ENCODE peak calls at places on chromosomes 2 and 18, in six cellular contexts. One of them, this sample, is unnamed.
A peak's percentile ranks its signal among the peaks of the same experiment; 100 is the strongest.

GRCh38 chr2:237701859-237702370 is 74.5 kb downstream of the LRRFIP1 start:
- DNase-seq in NCI-H1417: no peak
- DNase-seq in A549: no peak
- DNase-seq in RWPE1: no peak
- DNase-seq in HEK293T: no peak
- DNase-seq in astrocyte of the spinal cord: no peak
- DNase-seq in this sample: no peak

GRCh38 chr2:43513216-43513615 is 82.6 kb downstream of the THADA start:
- DNase-seq in RWPE1: no peak
- DNase-seq in HEK293T: no peak
- DNase-seq in astrocyte of the spinal cord: no peak
- DNase-seq in A549: no peak
- DNase-seq in NCI-H1417: no peak
- DNase-seq in this sample: no peak

GRCh38 chr2:232927793-232928563 is 57.9 kb downstream of the SNORC start:
- DNase-seq in NCI-H1417: peak; percentile 63
- DNase-seq in RWPE1: no peak
- DNase-seq in astrocyte of the spinal cord: no peak
- DNase-seq in A549: no peak
- DNase-seq in HEK293T: peak; percentile 60
- DNase-seq in this sample: no peak

GRCh38 chr2:191322838-191323506 is 77.8 kb downstream of the MYO1B start:
- DNase-seq in astrocyte of the spinal cord: no peak
- DNase-seq in HEK293T: no peak
- DNase-seq in RWPE1: no peak
- DNase-seq in NCI-H1417: no peak
- DNase-seq in A549: no peak
- DNase-seq in this sample: no peak

GRCh38 chr18:50128506-50129271 is 66.3 kb downstream of the MYO5B start:
- DNase-seq in HEK293T: no peak
- DNase-seq in astrocyte of the spinal cord: no peak
- DNase-seq in NCI-H1417: peak; percentile 76
- DNase-seq in A549: no peak
- DNase-seq in RWPE1: no peak
- DNase-seq in this sample: no peak

GRCh38 chr2:102114851-102115497 is 27.6 kb upstream of the IL1R1 start:
- DNase-seq in A549: no peak
- DNase-seq in RWPE1: no peak
- DNase-seq in HEK293T: no peak
- DNase-seq in NCI-H1417: no peak
- DNase-seq in astrocyte of the spinal cord: no peak
- DNase-seq in this sample: no peak

GRCh38 chr2:5041501-5041900 is 650.7 kb upstream of the SOX11 start:
- DNase-seq in A549: no peak
- DNase-seq in NCI-H1417: no peak
- DNase-seq in RWPE1: no peak
- DNase-seq in HEK293T: no peak
- DNase-seq in astrocyte of the spinal cord: no peak
- DNase-seq in this sample: no peak

GRCh38 chr2:234873828-234874173 is 78.0 kb upstream of the SH3BP4 start:
- DNase-seq in RWPE1: no peak
- DNase-seq in NCI-H1417: no peak
- DNase-seq in HEK293T: no peak
- DNase-seq in A549: peak; percentile 33
- DNase-seq in astrocyte of the spinal cord: peak; percentile 61
- DNase-seq in this sample: no peak

GRCh38 chr2:152585830-152586484 is 131.3 kb downstream of the PRPF40A start:
- DNase-seq in A549: peak; percentile 19
- DNase-seq in astrocyte of the spinal cord: peak; percentile 95
- DNase-seq in NCI-H1417: no peak
- DNase-seq in HEK293T: no peak
- DNase-seq in RWPE1: no peak
- DNase-seq in this sample: no peak

GRCh38 chr2:26706616-26707473 is 14.3 kb downstream of the KCNK3 start:
- DNase-seq in A549: no peak
- DNase-seq in HEK293T: no peak
- DNase-seq in astrocyte of the spinal cord: no peak
- DNase-seq in NCI-H1417: no peak
- DNase-seq in RWPE1: no peak
- DNase-seq in this sample: no peak

GRCh38 chr2:188527701-188528100 is 236.0 kb downstream of the GULP1 start:
- DNase-seq in RWPE1: no peak
- DNase-seq in NCI-H1417: no peak
- DNase-seq in HEK293T: no peak
- DNase-seq in A549: no peak
- DNase-seq in astrocyte of the spinal cord: no peak
- DNase-seq in this sample: no peak

GRCh38 chr2:219687266-219687665 is 59.8 kb downstream of the SLC4A3 start:
- DNase-seq in NCI-H1417: no peak
- DNase-seq in RWPE1: no peak
- DNase-seq in astrocyte of the spinal cord: peak; percentile 75
- DNase-seq in HEK293T: no peak
- DNase-seq in A549: no peak
- DNase-seq in this sample: no peak

GRCh38 chr2:66721776-66722175 is 286.9 kb downstream of the MEIS1 start:
- DNase-seq in RWPE1: no peak
- DNase-seq in A549: no peak
- DNase-seq in HEK293T: no peak
- DNase-seq in astrocyte of the spinal cord: no peak
- DNase-seq in NCI-H1417: no peak
- DNase-seq in this sample: no peak

GRCh38 chr2:55917713-55918390 is 5.7 kb downstream of the EFEMP1 start:
- DNase-seq in NCI-H1417: no peak
- DNase-seq in A549: no peak
- DNase-seq in HEK293T: no peak
- DNase-seq in RWPE1: no peak
- DNase-seq in astrocyte of the spinal cord: no peak
- DNase-seq in this sample: no peak

GRCh38 chr2:106694960-106695470 is 191.0 kb downstream of the ST6GAL2 start:
- DNase-seq in astrocyte of the spinal cord: no peak
- DNase-seq in RWPE1: no peak
- DNase-seq in A549: no peak
- DNase-seq in HEK293T: no peak
- DNase-seq in NCI-H1417: peak; percentile 1
- DNase-seq in this sample: no peak

GRCh38 chr2:11955314-11955713 is 208.9 kb downstream of the LPIN1 start:
- DNase-seq in RWPE1: no peak
- DNase-seq in HEK293T: no peak
- DNase-seq in astrocyte of the spinal cord: no peak
- DNase-seq in A549: no peak
- DNase-seq in NCI-H1417: no peak
- DNase-seq in this sample: no peak

GRCh38 chr18:45753251-45753650 is 29.3 kb downstream of the SLC14A1 start:
- DNase-seq in RWPE1: no peak
- DNase-seq in astrocyte of the spinal cord: no peak
- DNase-seq in A549: no peak
- DNase-seq in HEK293T: no peak
- DNase-seq in NCI-H1417: no peak
- DNase-seq in this sample: no peak

GRCh38 chr18:49858309-49859005 is 45.1 kb upstream of the ACAA2 start:
- DNase-seq in NCI-H1417: peak; percentile 81
- DNase-seq in RWPE1: peak; percentile 52
- DNase-seq in astrocyte of the spinal cord: peak; percentile 80
- DNase-seq in A549: peak; percentile 75
- DNase-seq in HEK293T: peak; percentile 68
- DNase-seq in this sample: no peak

GRCh38 chr18:70354080-70354479 is 65.2 kb downstream of the SOCS6 start:
- DNase-seq in RWPE1: no peak
- DNase-seq in NCI-H1417: no peak
- DNase-seq in astrocyte of the spinal cord: no peak
- DNase-seq in HEK293T: no peak
- DNase-seq in A549: no peak
- DNase-seq in this sample: no peak

GRCh38 chr2:134718095-134718955 is 475 bp downstream of the TMEM163 start:
- DNase-seq in A549: no peak
- DNase-seq in astrocyte of the spinal cord: no peak
- DNase-seq in NCI-H1417: peak; percentile 77
- DNase-seq in HEK293T: peak; percentile 50
- DNase-seq in RWPE1: no peak
- DNase-seq in this sample: no peak

GRCh38 chr2:24400207-24400907 is 40.0 kb upstream of the ITSN2 start:
- DNase-seq in NCI-H1417: no peak
- DNase-seq in HEK293T: no peak
- DNase-seq in astrocyte of the spinal cord: no peak
- DNase-seq in RWPE1: no peak
- DNase-seq in A549: no peak
- DNase-seq in this sample: no peak

GRCh38 chr18:48735070-48735676 is 196.3 kb downstream of the CTIF start:
- DNase-seq in HEK293T: no peak
- DNase-seq in A549: no peak
- DNase-seq in astrocyte of the spinal cord: peak; percentile 25
- DNase-seq in RWPE1: peak; percentile 15
- DNase-seq in NCI-H1417: no peak
- DNase-seq in this sample: no peak

GRCh38 chr18:46319793-46320192 is 215.6 kb downstream of the HAUS1 start:
- DNase-seq in HEK293T: no peak
- DNase-seq in astrocyte of the spinal cord: no peak
- DNase-seq in NCI-H1417: no peak
- DNase-seq in RWPE1: no peak
- DNase-seq in A549: no peak
- DNase-seq in this sample: no peak

GRCh38 chr2:8247905-8248622 is 433.8 kb upstream of the ID2 start:
- DNase-seq in RWPE1: no peak
- DNase-seq in astrocyte of the spinal cord: no peak
- DNase-seq in A549: no peak
- DNase-seq in HEK293T: no peak
- DNase-seq in NCI-H1417: no peak
- DNase-seq in this sample: no peak

GRCh38 chr2:20955277-20956026 is 88.4 kb downstream of the APOB start:
- DNase-seq in NCI-H1417: no peak
- DNase-seq in astrocyte of the spinal cord: no peak
- DNase-seq in A549: no peak
- DNase-seq in HEK293T: no peak
- DNase-seq in RWPE1: no peak
- DNase-seq in this sample: no peak

GRCh38 chr2:200185575-200186103 is 120.9 kb upstream of the SPATS2L start:
- DNase-seq in RWPE1: no peak
- DNase-seq in NCI-H1417: no peak
- DNase-seq in A549: no peak
- DNase-seq in astrocyte of the spinal cord: no peak
- DNase-seq in HEK293T: no peak
- DNase-seq in this sample: no peak

GRCh38 chr2:168722592-168722991 is 79.8 kb upstream of the NOSTRIN start:
- DNase-seq in A549: no peak
- DNase-seq in astrocyte of the spinal cord: no peak
- DNase-seq in HEK293T: no peak
- DNase-seq in NCI-H1417: no peak
- DNase-seq in RWPE1: no peak
- DNase-seq in this sample: no peak

GRCh38 chr18:48818329-48819254 is 132.2 kb downstream of the SMAD7 start:
- DNase-seq in A549: no peak
- DNase-seq in NCI-H1417: no peak
- DNase-seq in HEK293T: no peak
- DNase-seq in astrocyte of the spinal cord: no peak
- DNase-seq in RWPE1: no peak
- DNase-seq in this sample: no peak

GRCh38 chr18:4107049-4107459 is 348.1 kb downstream of the DLGAP1 start:
- DNase-seq in NCI-H1417: no peak
- DNase-seq in A549: no peak
- DNase-seq in RWPE1: no peak
- DNase-seq in astrocyte of the spinal cord: peak; percentile 39
- DNase-seq in HEK293T: no peak
- DNase-seq in this sample: no peak

GRCh38 chr2:33051586-33052385 is 105.0 kb downstream of the LTBP1 start:
- DNase-seq in HEK293T: no peak
- DNase-seq in astrocyte of the spinal cord: peak; percentile 47
- DNase-seq in RWPE1: no peak
- DNase-seq in A549: peak; percentile 95
- DNase-seq in NCI-H1417: no peak
- DNase-seq in this sample: peak; percentile 85

GRCh38 chr2:51413726-51414125 is 381.8 kb upstream of the NRXN1 start:
- DNase-seq in HEK293T: no peak
- DNase-seq in astrocyte of the spinal cord: no peak
- DNase-seq in RWPE1: no peak
- DNase-seq in NCI-H1417: no peak
- DNase-seq in A549: no peak
- DNase-seq in this sample: no peak

GRCh38 chr2:72770879-72771461 is 54.9 kb downstream of the EXOC6B start:
- DNase-seq in RWPE1: peak; percentile 67
- DNase-seq in HEK293T: peak; percentile 62
- DNase-seq in NCI-H1417: peak; percentile 59
- DNase-seq in A549: peak; percentile 82
- DNase-seq in astrocyte of the spinal cord: peak; percentile 75
- DNase-seq in this sample: no peak

GRCh38 chr2:222771832-222772231 is 89.0 kb upstream of the ACSL3 start:
- DNase-seq in RWPE1: no peak
- DNase-seq in astrocyte of the spinal cord: no peak
- DNase-seq in NCI-H1417: no peak
- DNase-seq in HEK293T: no peak
- DNase-seq in A549: no peak
- DNase-seq in this sample: no peak

GRCh38 chr2:5703166-5703565 is 11.0 kb downstream of the SOX11 start:
- DNase-seq in RWPE1: no peak
- DNase-seq in A549: no peak
- DNase-seq in NCI-H1417: no peak
- DNase-seq in HEK293T: no peak
- DNase-seq in astrocyte of the spinal cord: no peak
- DNase-seq in this sample: no peak

GRCh38 chr18:22856870-22857269 is 76.3 kb upstream of the RBBP8 start:
- DNase-seq in A549: no peak
- DNase-seq in RWPE1: peak; percentile 81
- DNase-seq in NCI-H1417: no peak
- DNase-seq in HEK293T: no peak
- DNase-seq in astrocyte of the spinal cord: no peak
- DNase-seq in this sample: no peak

GRCh38 chr2:185738679-185739472 is at the start of gene FSIP2:
- DNase-seq in NCI-H1417: no peak
- DNase-seq in RWPE1: peak; percentile 49
- DNase-seq in A549: no peak
- DNase-seq in astrocyte of the spinal cord: peak; percentile 74
- DNase-seq in HEK293T: peak; percentile 87
- DNase-seq in this sample: no peak

GRCh38 chr2:204260906-204261305 is 284.4 kb upstream of the PARD3B start:
- DNase-seq in RWPE1: no peak
- DNase-seq in A549: no peak
- DNase-seq in astrocyte of the spinal cord: no peak
- DNase-seq in NCI-H1417: no peak
- DNase-seq in HEK293T: no peak
- DNase-seq in this sample: no peak

GRCh38 chr2:240368746-240369724 is 66.4 kb upstream of the GPC1 start:
- DNase-seq in astrocyte of the spinal cord: no peak
- DNase-seq in RWPE1: peak; percentile 26
- DNase-seq in A549: no peak
- DNase-seq in NCI-H1417: peak; percentile 69
- DNase-seq in HEK293T: no peak
- DNase-seq in this sample: no peak

GRCh38 chr18:52408800-52409302 is 68.9 kb downstream of the DCC start:
- DNase-seq in RWPE1: no peak
- DNase-seq in A549: no peak
- DNase-seq in HEK293T: no peak
- DNase-seq in NCI-H1417: no peak
- DNase-seq in astrocyte of the spinal cord: no peak
- DNase-seq in this sample: no peak